ENCODE peak calls at places on chromosomes 2 and 18, in seven cellular contexts. M is dorsolateral prefrontal cortex, N is lower lobe of right lung, Q is fibroblast of mammary gland, S is GM13977, H is bronchial epithelial cell, I is A549. U is an unnamed sample.

GRCh38 chr2:118842687-118843491 is 4.6 kb downstream of the EN1 start:
- DNase-seq in S (peak; percentile 21), M (no peak), I (no peak), Q (no peak), N (no peak), H (no peak), U (peak; percentile 22)

GRCh38 chr2:80147690-80148089 is 156.9 kb downstream of the LRRTM1 start:
- DNase-seq in S (no peak), N (no peak), Q (no peak), M (no peak), H (no peak), I (no peak), U (no peak)

GRCh38 chr2:16665746-16666452 is at the start of gene CYRIA:
- DNase-seq in H (no peak), N (peak; percentile 77), I (peak; percentile 23), S (peak; percentile 83), M (peak; percentile 45), Q (no peak), U (peak; percentile 42)

GRCh38 chr2:61658841-61659780 is 121.0 kb upstream of the XPO1 start:
- DNase-seq in N (no peak), Q (peak; percentile 72), I (peak; percentile 72), S (peak; percentile 67), H (peak; percentile 61), M (no peak), U (no peak)

GRCh38 chr2:84970266-84970955 is 550 bp upstream of the KCMF1 start:
- DNase-seq in H (peak; percentile 32), Q (no peak), I (no peak), S (peak; percentile 85), N (peak; percentile 85), M (peak; percentile 39), U (peak; percentile 65)

GRCh38 chr2:39225564-39225963 is 18.2 kb downstream of the CDKL4 start:
- DNase-seq in Q (no peak), N (no peak), M (no peak), S (no peak), I (no peak), H (no peak), U (no peak)

GRCh38 chr2:109448946-109449788 is 164.6 kb downstream of the SEPTIN10 start:
- DNase-seq in I (no peak), Q (peak; percentile 6), N (no peak), S (no peak), H (peak; percentile 41), M (no peak), U (no peak)

GRCh38 chr2:180240774-180241173 is 233.7 kb upstream of the CWC22 start:
- DNase-seq in S (no peak), M (no peak), N (no peak), H (peak; percentile 42), Q (peak; percentile 43), I (no peak), U (no peak)

GRCh38 chr2:176873403-176873802 is 339.2 kb upstream of the HNRNPA3 start:
- DNase-seq in I (no peak), Q (peak; percentile 21), N (no peak), M (no peak), S (no peak), H (no peak), U (no peak)

GRCh38 chr18:58753976-58754375 is 82.7 kb downstream of the MALT1 start:
- DNase-seq in H (peak; percentile 66), M (no peak), I (no peak), Q (peak; percentile 16), S (no peak), N (no peak), U (no peak)

GRCh38 chr2:12715258-12715865 is 1.4 kb upstream of the TRIB2 start:
- DNase-seq in H (no peak), M (no peak), I (no peak), Q (no peak), N (no peak), S (no peak), U (no peak)

GRCh38 chr2:9110346-9110884 is 96.2 kb upstream of the ASAP2 start:
- DNase-seq in N (no peak), I (no peak), M (no peak), H (no peak), Q (no peak), S (no peak), U (no peak)

GRCh38 chr2:212284166-212284565 is 254.4 kb downstream of the ERBB4 start:
- DNase-seq in H (no peak), Q (no peak), M (no peak), N (no peak), I (no peak), S (no peak), U (no peak)

GRCh38 chr18:74804677-74805076 is 207.0 kb downstream of the ZNF407 start:
- DNase-seq in Q (no peak), I (no peak), H (peak; percentile 21), S (no peak), M (no peak), N (no peak), U (no peak)

GRCh38 chr2:31558401-31559295 is 22.1 kb downstream of the SRD5A2 start:
- DNase-seq in M (no peak), N (no peak), I (no peak), S (no peak), Q (peak; percentile 78), H (peak; percentile 96), U (no peak)

GRCh38 chr2:224242543-224242942 is 159.4 kb downstream of the FAM124B start:
- DNase-seq in I (no peak), S (no peak), M (no peak), N (no peak), Q (peak; percentile 68), H (no peak), U (no peak)

GRCh38 chr2:46814160-46814559 is 101.4 kb downstream of the MCFD2 start:
- DNase-seq in M (no peak), S (no peak), N (no peak), H (no peak), I (no peak), Q (peak; percentile 83), U (no peak)

GRCh38 chr18:23629444-23629946 is 33.2 kb downstream of the ANKRD29 start:
- DNase-seq in M (no peak), N (peak; percentile 66), Q (no peak), H (peak; percentile 20), I (peak; percentile 61), S (peak; percentile 49), U (no peak)

DNA sequence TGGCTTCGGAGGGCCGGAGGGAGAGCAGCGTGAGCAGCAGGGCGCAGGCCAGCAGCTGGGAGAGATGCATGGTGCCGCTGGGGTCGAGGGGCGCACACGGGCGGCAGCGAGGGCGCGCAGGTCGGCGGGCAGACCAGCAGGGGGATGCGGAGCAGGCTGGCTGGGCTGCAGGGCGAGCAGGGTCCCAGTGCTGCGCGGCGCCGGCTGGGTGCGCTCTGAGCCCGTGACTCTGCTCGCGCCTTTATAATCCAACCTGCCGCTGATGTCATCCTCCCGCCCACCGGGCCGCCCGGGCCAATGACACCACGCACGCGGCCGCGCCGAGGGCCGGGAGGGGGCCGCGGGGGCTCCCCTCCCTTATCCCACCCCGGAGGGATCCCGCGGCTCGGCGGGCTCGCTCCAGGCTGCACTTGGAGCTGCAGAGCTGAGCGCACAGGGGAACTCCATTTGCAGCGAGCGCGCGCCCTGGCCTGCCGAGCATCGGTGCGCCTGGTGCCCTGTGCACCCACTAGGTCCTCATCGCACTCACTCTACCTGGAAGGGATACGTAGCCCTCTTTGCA is at the start of gene NPPC:
- DNase-seq in S (peak; percentile 90), M (peak; percentile 58), N (peak; percentile 51), Q (peak; percentile 40), I (peak; percentile 46), H (peak; percentile 22), U (peak; percentile 74)
- TF ChIP-seq CTCF in S (peak; percentile 69), M (peak; percentile 42), N (no peak), Q (no peak), I (peak; percentile 47), H (peak; percentile 47), U (peak; percentile 58)

DNA sequence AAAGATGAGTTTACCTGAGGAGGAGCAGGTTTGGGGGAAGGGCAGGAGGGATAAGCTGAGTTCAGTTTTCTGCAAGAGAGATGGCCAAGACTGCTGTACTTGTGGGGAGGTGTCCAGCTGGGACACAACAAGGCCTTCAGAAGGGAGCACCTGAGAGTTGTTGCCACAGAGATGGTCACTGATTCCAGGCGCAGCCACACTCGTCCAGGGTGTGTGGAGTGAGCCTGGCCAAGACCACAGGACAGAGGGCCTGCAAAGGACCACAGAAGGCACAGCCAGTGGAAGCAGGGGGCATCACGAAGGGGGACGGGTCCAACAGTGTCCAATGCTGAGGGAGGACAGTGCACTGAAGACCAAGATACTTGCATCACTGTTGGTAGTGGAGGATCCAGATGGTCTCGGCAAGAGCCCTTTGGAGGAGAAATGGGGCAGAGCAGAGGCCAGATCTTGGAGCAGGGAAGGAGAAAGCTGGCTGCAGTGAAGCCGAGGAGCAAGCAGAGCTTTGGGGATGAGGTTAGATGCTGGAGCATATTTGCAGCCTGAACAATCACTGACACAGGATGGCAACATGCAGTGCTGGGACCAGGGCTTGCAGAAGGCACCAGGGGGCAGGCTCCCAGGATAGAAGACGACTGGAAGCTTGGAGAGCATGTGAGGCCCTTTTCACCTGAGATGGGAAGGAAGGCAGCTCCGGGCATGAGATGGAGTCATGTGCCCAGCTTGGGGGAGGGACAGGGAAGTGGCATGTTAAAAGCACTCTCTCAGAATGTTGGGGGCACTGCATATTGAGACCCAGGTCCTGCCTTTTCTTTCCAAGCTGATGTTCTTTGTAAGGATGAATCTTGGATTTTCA is 214.0 kb downstream of the CYP26B1 start:
- DNase-seq in Q (peak; percentile 49), M (no peak), N (no peak), I (no peak), S (peak; percentile 6), H (peak; percentile 46), U (no peak)
- TF ChIP-seq CTCF in Q (peak; percentile 34), M (no peak), N (no peak), I (peak; percentile 18), S (no peak), H (peak; percentile 59), U (no peak)

DNA sequence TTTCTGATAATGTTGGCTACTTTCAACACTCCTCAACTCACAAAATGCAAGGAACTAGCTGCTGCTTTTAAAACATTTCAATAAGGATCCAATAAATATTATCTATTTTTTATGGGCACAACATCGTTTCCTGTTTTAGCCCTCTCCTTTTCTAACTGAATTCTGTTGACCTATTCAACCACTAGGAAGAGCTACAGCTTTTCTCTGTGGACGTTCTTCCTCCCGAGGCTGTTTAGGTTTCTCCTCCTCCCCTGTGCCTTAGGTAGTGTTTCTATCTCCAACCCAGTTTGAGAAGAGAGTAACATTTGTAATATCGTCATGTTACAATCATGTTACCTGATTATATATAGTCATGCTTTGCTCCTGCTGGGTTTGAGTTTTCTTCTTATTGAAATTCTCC is 91.3 kb upstream of the ITGB6 start:
- DNase-seq in M (no peak), S (no peak), Q (no peak), N (no peak), H (no peak), I (no peak), U (no peak)
- TF ChIP-seq CTCF in M (no peak), S (no peak), Q (no peak), N (no peak), H (no peak), I (no peak), U (no peak)

DNA sequence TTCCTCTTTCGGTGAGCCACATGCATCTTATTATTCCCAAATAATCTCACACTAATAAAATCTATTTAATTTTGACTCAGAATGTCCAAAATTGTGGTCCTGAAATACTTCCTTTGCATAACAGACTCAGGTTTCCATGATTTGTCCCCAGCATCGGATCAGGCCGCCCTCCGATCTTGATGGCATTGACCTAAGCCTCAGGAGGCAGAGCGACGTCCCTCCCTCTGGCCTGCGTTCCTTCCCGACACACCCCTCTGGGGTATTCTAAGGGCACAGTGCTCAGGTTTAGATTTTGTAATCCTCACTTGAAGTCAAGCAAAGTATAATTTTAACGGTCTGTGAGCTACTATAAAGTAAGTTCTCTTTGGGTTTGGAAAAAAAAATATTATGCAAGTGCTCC is 857.7 kb downstream of the GALR1 start:
- DNase-seq in S (no peak), M (no peak), Q (no peak), I (no peak), H (no peak), N (no peak), U (no peak)
- TF ChIP-seq CTCF in S (no peak), M (no peak), Q (no peak), I (no peak), H (no peak), N (no peak), U (no peak)

GRCh38 chr2:27823564-27823963 is 52.0 kb downstream of the MRPL33 start:
- DNase-seq in N (no peak), S (no peak), I (no peak), M (no peak), Q (no peak), H (no peak), U (no peak)
- TF ChIP-seq CTCF in N (no peak), S (no peak), I (no peak), M (no peak), Q (no peak), H (no peak), U (no peak)